ENCODE peak calls at places on chromosomes 16 and 17, in six cellular contexts. One of them, this sample, is unnamed.

GRCh38 chr16:50699345-50700159 is 6.1 kb downstream of the NOD2 start:
- DNase-seq in coronary artery: no peak
- DNase-seq in H1: no peak
- DNase-seq in IMR-90: peak
- DNase-seq in SK-N-SH: no peak
- DNase-seq in vagina: no peak
- DNase-seq in this sample: no peak

GRCh38 chr17:2672026-2672425 is 39.5 kb downstream of the CLUH start:
- DNase-seq in IMR-90: no peak
- DNase-seq in coronary artery: no peak
- DNase-seq in H1: no peak
- DNase-seq in SK-N-SH: no peak
- DNase-seq in vagina: no peak
- DNase-seq in this sample: no peak

GRCh38 chr17:17325228-17325627 is 22.1 kb downstream of the NT5M start:
- DNase-seq in vagina: no peak
- DNase-seq in SK-N-SH: no peak
- DNase-seq in H1: no peak
- DNase-seq in IMR-90: no peak
- DNase-seq in coronary artery: no peak
- DNase-seq in this sample: no peak

GRCh38 chr17:41728056-41728455 is 6.4 kb downstream of the HAP1 start:
- DNase-seq in H1: no peak
- DNase-seq in IMR-90: no peak
- DNase-seq in SK-N-SH: no peak
- DNase-seq in vagina: no peak
- DNase-seq in coronary artery: no peak
- DNase-seq in this sample: peak

GRCh38 chr16:1332618-1333148 is 762 bp upstream of the BAIAP3 start:
- DNase-seq in H1: no peak
- DNase-seq in IMR-90: no peak
- DNase-seq in SK-N-SH: no peak
- DNase-seq in coronary artery: no peak
- DNase-seq in vagina: no peak
- DNase-seq in this sample: no peak

GRCh38 chr16:67897231-67897630 is 4.2 kb downstream of the PSKH1 start:
- DNase-seq in SK-N-SH: no peak
- DNase-seq in H1: no peak
- DNase-seq in coronary artery: peak
- DNase-seq in IMR-90: peak
- DNase-seq in vagina: no peak
- DNase-seq in this sample: no peak

GRCh38 chr16:19833581-19833980 is 51.1 kb downstream of the GPRC5B start:
- DNase-seq in SK-N-SH: no peak
- DNase-seq in vagina: no peak
- DNase-seq in H1: no peak
- DNase-seq in coronary artery: no peak
- DNase-seq in IMR-90: no peak
- DNase-seq in this sample: peak

GRCh38 chr16:56886826-56887225 is 21.8 kb downstream of the SLC12A3 start:
- DNase-seq in H1: no peak
- DNase-seq in coronary artery: no peak
- DNase-seq in IMR-90: no peak
- DNase-seq in vagina: no peak
- DNase-seq in SK-N-SH: no peak
- DNase-seq in this sample: no peak

GRCh38 chr16:50368410-50369132 is at the start of gene BRD7:
- DNase-seq in H1: no peak
- DNase-seq in SK-N-SH: peak
- DNase-seq in vagina: no peak
- DNase-seq in IMR-90: peak
- DNase-seq in coronary artery: no peak
- DNase-seq in this sample: peak

GRCh38 chr17:80785477-80786178 is 206.0 kb upstream of the CHMP6 start:
- DNase-seq in SK-N-SH: no peak
- DNase-seq in coronary artery: peak
- DNase-seq in IMR-90: no peak
- DNase-seq in H1: no peak
- DNase-seq in vagina: no peak
- DNase-seq in this sample: no peak

GRCh38 chr16:51982715-51983680 is 563.9 kb downstream of the TOX3 start:
- DNase-seq in H1: no peak
- DNase-seq in vagina: no peak
- DNase-seq in coronary artery: no peak
- DNase-seq in IMR-90: peak
- DNase-seq in SK-N-SH: peak
- DNase-seq in this sample: peak

GRCh38 chr17:33024688-33025486 is 33.2 kb downstream of the SPACA3 start:
- DNase-seq in H1: no peak
- DNase-seq in IMR-90: no peak
- DNase-seq in coronary artery: no peak
- DNase-seq in vagina: peak
- DNase-seq in SK-N-SH: no peak
- DNase-seq in this sample: no peak

GRCh38 chr17:4332296-4332970 is 34.0 kb downstream of the UBE2G1 start:
- DNase-seq in coronary artery: no peak
- DNase-seq in vagina: no peak
- DNase-seq in SK-N-SH: no peak
- DNase-seq in H1: no peak
- DNase-seq in IMR-90: peak
- DNase-seq in this sample: no peak

GRCh38 chr16:75931043-75931442 is 204.8 kb upstream of the CPHXL start:
- DNase-seq in vagina: no peak
- DNase-seq in coronary artery: no peak
- DNase-seq in H1: no peak
- DNase-seq in SK-N-SH: no peak
- DNase-seq in IMR-90: peak
- DNase-seq in this sample: no peak

GRCh38 chr17:78806451-78806850 is 24.4 kb upstream of the CYTH1 start:
- DNase-seq in vagina: no peak
- DNase-seq in coronary artery: no peak
- DNase-seq in H1: no peak
- DNase-seq in SK-N-SH: no peak
- DNase-seq in IMR-90: no peak
- DNase-seq in this sample: no peak

GRCh38 chr17:35236821-35237220 is 6.1 kb upstream of the SLFN5 start:
- DNase-seq in vagina: no peak
- DNase-seq in IMR-90: no peak
- DNase-seq in H1: no peak
- DNase-seq in SK-N-SH: no peak
- DNase-seq in coronary artery: no peak
- DNase-seq in this sample: no peak

GRCh38 chr16:3646348-3646920 is 8.1 kb upstream of the DNASE1 start:
- DNase-seq in coronary artery: peak
- DNase-seq in SK-N-SH: no peak
- DNase-seq in H1: no peak
- DNase-seq in vagina: no peak
- DNase-seq in IMR-90: peak
- DNase-seq in this sample: no peak

GRCh38 chr17:61634011-61634539 is 43.1 kb upstream of the NACA2 start:
- DNase-seq in vagina: no peak
- DNase-seq in coronary artery: no peak
- DNase-seq in SK-N-SH: no peak
- DNase-seq in H1: no peak
- DNase-seq in IMR-90: no peak
- DNase-seq in this sample: no peak
- H3K4me3 ChIP-seq in vagina: no peak
- H3K4me3 ChIP-seq in coronary artery: no peak
- H3K4me3 ChIP-seq in SK-N-SH: no peak
- H3K4me3 ChIP-seq in H1: no peak
- H3K4me3 ChIP-seq in IMR-90: no peak
- H3K4me3 ChIP-seq in this sample: no peak

GRCh38 chr16:58037365-58038057 is 12.0 kb downstream of the MMP15 start:
- DNase-seq in vagina: no peak
- DNase-seq in SK-N-SH: peak
- DNase-seq in IMR-90: no peak
- DNase-seq in coronary artery: no peak
- DNase-seq in H1: no peak
- DNase-seq in this sample: no peak
- H3K27ac ChIP-seq in vagina: no peak
- H3K27ac ChIP-seq in SK-N-SH: no peak
- H3K27ac ChIP-seq in IMR-90: no peak
- H3K27ac ChIP-seq in coronary artery: no peak
- H3K27ac ChIP-seq in H1: no peak
- H3K27ac ChIP-seq in this sample: no peak

DNA sequence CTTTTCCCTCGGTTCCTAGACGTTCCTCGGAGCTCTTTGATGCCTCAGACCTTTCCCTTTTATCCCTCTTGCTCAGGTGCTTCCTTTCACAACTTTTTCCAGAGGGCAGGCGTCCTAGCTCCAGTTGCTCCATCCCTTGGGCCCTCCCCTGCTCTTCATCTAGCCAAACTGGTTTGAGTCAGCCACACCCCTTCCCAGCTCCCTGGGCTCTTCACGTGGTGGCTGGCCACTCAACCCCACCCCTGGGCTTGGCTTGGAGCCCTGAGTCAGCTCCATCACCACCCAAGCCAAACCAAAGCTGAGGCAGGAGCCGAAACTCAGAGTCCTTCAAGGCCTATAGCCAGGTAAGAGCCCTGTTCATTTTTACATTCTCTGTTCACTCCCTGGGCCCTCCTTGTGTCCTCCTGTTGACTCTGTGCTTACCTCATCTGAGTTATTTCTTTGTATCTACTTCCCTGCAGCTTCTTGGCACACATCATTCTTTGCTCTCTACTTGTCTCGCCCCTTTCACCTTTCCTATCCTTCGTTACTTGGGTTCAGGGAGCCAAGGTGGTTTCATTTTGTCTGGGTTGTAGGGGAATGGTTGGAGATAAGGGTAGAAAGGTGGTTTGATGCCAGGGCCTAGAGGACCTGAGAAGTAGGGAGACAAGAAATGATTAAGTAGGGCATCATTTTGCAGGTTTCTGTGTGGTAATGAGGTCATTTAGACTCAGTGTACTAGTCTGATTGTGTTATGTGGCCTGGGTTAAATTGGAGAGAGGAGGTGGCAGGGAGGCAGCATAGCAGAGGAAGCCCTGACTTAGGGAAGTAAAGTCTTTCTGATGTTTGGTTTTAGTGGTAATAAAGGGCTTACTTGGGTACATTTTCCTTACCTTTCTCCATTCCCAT is 7.6 kb upstream of the PHKG2 start:
- DNase-seq in H1: no peak
- DNase-seq in IMR-90: peak
- DNase-seq in vagina: no peak
- DNase-seq in coronary artery: peak
- DNase-seq in SK-N-SH: no peak
- DNase-seq in this sample: no peak
- H3K4me3 ChIP-seq in H1: no peak
- H3K4me3 ChIP-seq in IMR-90: no peak
- H3K4me3 ChIP-seq in vagina: no peak
- H3K4me3 ChIP-seq in coronary artery: peak
- H3K4me3 ChIP-seq in SK-N-SH: peak
- H3K4me3 ChIP-seq in this sample: no peak

GRCh38 chr17:10055251-10055975 is 143.0 kb downstream of the GAS7 start:
- DNase-seq in SK-N-SH: no peak
- DNase-seq in IMR-90: no peak
- DNase-seq in vagina: no peak
- DNase-seq in H1: no peak
- DNase-seq in coronary artery: no peak
- DNase-seq in this sample: no peak
- H3K27ac ChIP-seq in SK-N-SH: no peak
- H3K27ac ChIP-seq in IMR-90: no peak
- H3K27ac ChIP-seq in vagina: no peak
- H3K27ac ChIP-seq in H1: no peak
- H3K27ac ChIP-seq in coronary artery: no peak
- H3K27ac ChIP-seq in this sample: no peak

GRCh38 chr17:11645426-11645825 is 47.2 kb downstream of the DNAH9 start:
- DNase-seq in H1: no peak
- DNase-seq in IMR-90: no peak
- DNase-seq in vagina: peak
- DNase-seq in SK-N-SH: no peak
- DNase-seq in coronary artery: no peak
- DNase-seq in this sample: no peak
- H3K4me3 ChIP-seq in H1: no peak
- H3K4me3 ChIP-seq in IMR-90: no peak
- H3K4me3 ChIP-seq in vagina: no peak
- H3K4me3 ChIP-seq in SK-N-SH: no peak
- H3K4me3 ChIP-seq in coronary artery: no peak
- H3K4me3 ChIP-seq in this sample: no peak